ENCODE peak calls at places on chromosomes 1 and 21, in six cellular contexts. One of them, this sample, is unnamed.

GRCh38 chr1:85621430-85621829 is 40.9 kb downstream of the CCN1 start:
- DNase-seq in HepG2: no peak
- DNase-seq in K562: no peak
- DNase-seq in H1: no peak
- DNase-seq in GM12878: no peak
- DNase-seq in GM12892: no peak
- DNase-seq in this sample: no peak

GRCh38 chr1:53398091-53398490 is 61.1 kb upstream of the DMRTB1 start:
- DNase-seq in H1: no peak
- DNase-seq in GM12878: no peak
- DNase-seq in GM12892: no peak
- DNase-seq in K562: no peak
- DNase-seq in HepG2: no peak
- DNase-seq in this sample: no peak

GRCh38 chr1:172482044-172482443 is 38.2 kb upstream of the PIGC start:
- DNase-seq in GM12892: no peak
- DNase-seq in GM12878: no peak
- DNase-seq in HepG2: no peak
- DNase-seq in K562: no peak
- DNase-seq in H1: no peak
- DNase-seq in this sample: no peak

GRCh38 chr1:173551699-173552098 is 51.2 kb downstream of the SLC9C2 start:
- DNase-seq in HepG2: no peak
- DNase-seq in K562: no peak
- DNase-seq in GM12878: no peak
- DNase-seq in GM12892: no peak
- DNase-seq in H1: no peak
- DNase-seq in this sample: no peak

GRCh38 chr1:12249748-12250147 is 19.9 kb downstream of the VPS13D start:
- DNase-seq in GM12892: no peak
- DNase-seq in HepG2: no peak
- DNase-seq in K562: no peak
- DNase-seq in GM12878: no peak
- DNase-seq in H1: no peak
- DNase-seq in this sample: no peak

GRCh38 chr1:56390540-56390867 is 188.9 kb downstream of the PLPP3 start:
- DNase-seq in GM12892: no peak
- DNase-seq in HepG2: no peak
- DNase-seq in H1: no peak
- DNase-seq in GM12878: no peak
- DNase-seq in K562: no peak
- DNase-seq in this sample: no peak

GRCh38 chr1:232635778-232636356 is 5.9 kb upstream of the SIPA1L2 start:
- DNase-seq in H1: no peak
- DNase-seq in HepG2: peak; percentile 23
- DNase-seq in GM12878: no peak
- DNase-seq in GM12892: peak; percentile 7
- DNase-seq in K562: peak; percentile 41
- DNase-seq in this sample: peak; percentile 24

GRCh38 chr1:81296584-81296983 is 504.1 kb upstream of the ADGRL2 start:
- DNase-seq in K562: no peak
- DNase-seq in H1: no peak
- DNase-seq in GM12878: no peak
- DNase-seq in GM12892: no peak
- DNase-seq in HepG2: no peak
- DNase-seq in this sample: no peak

GRCh38 chr1:108117908-108118902 is 81.9 kb downstream of the SLC25A24 start:
- DNase-seq in GM12878: no peak
- DNase-seq in K562: peak; percentile 43
- DNase-seq in GM12892: no peak
- DNase-seq in HepG2: no peak
- DNase-seq in H1: no peak
- DNase-seq in this sample: no peak

GRCh38 chr1:202821467-202821866 is 10.7 kb downstream of the PCAT6 start:
- DNase-seq in GM12892: no peak
- DNase-seq in K562: no peak
- DNase-seq in HepG2: no peak
- DNase-seq in H1: no peak
- DNase-seq in GM12878: no peak
- DNase-seq in this sample: no peak

GRCh38 chr1:54839824-54840223 is 38.7 kb upstream of the TTC22 start:
- DNase-seq in H1: no peak
- DNase-seq in K562: no peak
- DNase-seq in GM12892: no peak
- DNase-seq in GM12878: no peak
- DNase-seq in HepG2: no peak
- DNase-seq in this sample: no peak

GRCh38 chr1:110916669-110917306 is 43.8 kb downstream of the CD53 start:
- DNase-seq in HepG2: peak; percentile 2
- DNase-seq in K562: peak; percentile 94
- DNase-seq in GM12878: no peak
- DNase-seq in GM12892: peak; percentile 11
- DNase-seq in H1: no peak
- DNase-seq in this sample: peak; percentile 5

GRCh38 chr1:243500506-243500905 is 244.7 kb downstream of the SDCCAG8 start:
- DNase-seq in K562: no peak
- DNase-seq in H1: no peak
- DNase-seq in GM12878: no peak
- DNase-seq in GM12892: no peak
- DNase-seq in HepG2: no peak
- DNase-seq in this sample: no peak

GRCh38 chr1:216500273-216500967 is 77.2 kb upstream of the USH2A start:
- DNase-seq in K562: no peak
- DNase-seq in GM12892: no peak
- DNase-seq in GM12878: no peak
- DNase-seq in H1: no peak
- DNase-seq in HepG2: peak; percentile 2
- DNase-seq in this sample: no peak

GRCh38 chr21:31733521-31734149 is 1.7 kb upstream of the SCAF4 start:
- DNase-seq in HepG2: no peak
- DNase-seq in GM12878: no peak
- DNase-seq in GM12892: no peak
- DNase-seq in K562: peak; percentile 76
- DNase-seq in H1: no peak
- DNase-seq in this sample: no peak

GRCh38 chr1:91799159-91799558 is 86.8 kb downstream of the TGFBR3 start:
- DNase-seq in GM12892: no peak
- DNase-seq in H1: no peak
- DNase-seq in GM12878: no peak
- DNase-seq in HepG2: no peak
- DNase-seq in K562: no peak
- DNase-seq in this sample: no peak

GRCh38 chr1:22359427-22359826 is 92.2 kb upstream of the ZBTB40 start:
- DNase-seq in H1: no peak
- DNase-seq in GM12878: no peak
- DNase-seq in GM12892: no peak
- DNase-seq in HepG2: no peak
- DNase-seq in K562: no peak
- DNase-seq in this sample: no peak
- TF ChIP-seq POLR2A in H1: no peak
- TF ChIP-seq POLR2A in GM12878: no peak
- TF ChIP-seq POLR2A in GM12892: no peak
- TF ChIP-seq POLR2A in HepG2: no peak
- TF ChIP-seq POLR2A in K562: no peak
- TF ChIP-seq POLR2A in this sample: no peak

DNA sequence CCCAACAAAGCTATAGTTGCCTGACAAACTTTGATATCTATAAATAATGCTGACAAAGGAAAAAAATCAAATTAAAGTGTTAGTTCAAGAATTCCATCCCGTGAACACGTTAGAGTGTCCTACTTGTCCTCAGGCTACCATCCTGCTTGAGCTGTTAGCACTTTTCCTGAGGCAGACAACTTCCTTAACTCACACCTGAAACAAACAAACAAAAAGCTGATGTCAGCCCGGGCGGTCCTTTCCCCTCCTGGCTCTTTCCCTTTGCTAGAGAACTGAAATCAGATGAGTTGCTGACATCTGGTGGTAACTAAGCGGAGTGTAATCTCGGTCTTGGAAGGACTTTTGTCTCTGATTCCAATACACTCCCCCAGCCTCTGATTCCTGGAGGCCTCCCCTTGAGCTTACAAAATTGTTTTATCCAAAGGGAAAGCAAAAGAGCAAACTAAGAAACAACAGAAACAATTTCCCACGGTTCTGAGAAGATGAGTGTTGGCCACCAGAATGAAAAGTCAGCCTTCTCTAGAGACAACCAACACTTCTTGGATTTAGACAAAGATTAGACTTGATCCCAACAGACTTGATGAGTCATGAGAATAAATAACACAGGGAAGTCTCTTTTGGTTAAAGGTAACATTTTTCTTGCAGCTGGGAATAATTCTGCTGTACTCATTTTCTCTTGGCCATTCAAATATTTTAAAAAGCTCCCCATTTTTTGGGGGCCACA is 135.4 kb downstream of the PROX1 start:
- DNase-seq in HepG2: peak; percentile 86
- DNase-seq in GM12878: no peak
- DNase-seq in H1: peak; percentile 80
- DNase-seq in GM12892: no peak
- DNase-seq in K562: peak; percentile 58
- DNase-seq in this sample: peak; percentile 30
- TF ChIP-seq TAF1 in HepG2: no peak
- TF ChIP-seq TAF1 in GM12878: no peak
- TF ChIP-seq TAF1 in H1: no peak
- TF ChIP-seq TAF1 in GM12892: no peak
- TF ChIP-seq TAF1 in K562: no peak
- TF ChIP-seq TAF1 in this sample: no peak

DNA sequence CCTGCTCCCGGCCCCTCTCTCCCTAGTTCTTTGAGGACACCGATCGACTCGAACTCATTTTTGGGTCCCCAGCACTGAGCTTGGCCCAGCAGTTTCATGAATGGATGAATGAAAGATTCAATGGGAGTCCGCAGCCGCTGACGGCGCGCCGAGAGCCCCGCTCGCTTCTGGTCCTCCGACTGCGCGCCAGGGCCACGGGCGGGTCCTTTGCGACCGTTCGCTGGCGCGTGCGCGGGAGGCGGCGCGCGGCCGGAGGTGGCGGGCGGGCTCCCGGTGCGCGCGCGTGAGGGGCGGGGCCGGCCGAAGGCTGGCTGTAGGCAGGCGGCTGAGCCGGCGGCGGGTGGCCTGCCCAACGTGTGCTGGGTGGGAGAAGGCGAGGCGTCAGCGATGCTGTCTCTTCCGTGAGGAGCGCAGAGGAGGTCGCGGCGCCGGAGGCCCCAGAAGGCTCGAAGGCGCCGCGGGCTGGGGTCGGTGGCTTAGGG is at the start of gene MAST2:
- DNase-seq in K562: peak; percentile 96
- DNase-seq in HepG2: peak; percentile 67
- DNase-seq in GM12892: peak; percentile 93
- DNase-seq in GM12878: no peak
- DNase-seq in H1: peak; percentile 38
- DNase-seq in this sample: peak; percentile 91
- TF ChIP-seq POLR2A in K562: peak; percentile 83
- TF ChIP-seq POLR2A in HepG2: peak; percentile 80
- TF ChIP-seq POLR2A in GM12892: peak; percentile 78
- TF ChIP-seq POLR2A in GM12878: peak; percentile 84
- TF ChIP-seq POLR2A in H1: peak; percentile 55
- TF ChIP-seq POLR2A in this sample: peak; percentile 36

GRCh38 chr1:183407474-183407873 is 10.7 kb downstream of the NMNAT2 start:
- DNase-seq in K562: no peak
- DNase-seq in H1: no peak
- DNase-seq in GM12892: no peak
- DNase-seq in GM12878: no peak
- DNase-seq in HepG2: no peak
- DNase-seq in this sample: no peak

GRCh38 chr1:183416850-183417690 is 1.1 kb downstream of the NMNAT2 start:
- DNase-seq in K562: peak; percentile 28
- DNase-seq in H1: no peak
- DNase-seq in HepG2: no peak
- DNase-seq in GM12878: no peak
- DNase-seq in GM12892: no peak
- DNase-seq in this sample: peak; percentile 25

GRCh38 chr1:183407961-183408360 is 10.2 kb downstream of the NMNAT2 start:
- DNase-seq in K562: no peak
- DNase-seq in GM12878: no peak
- DNase-seq in GM12892: no peak
- DNase-seq in HepG2: no peak
- DNase-seq in H1: no peak
- DNase-seq in this sample: no peak

GRCh38 chr1:183414365-183414764 is 3.8 kb downstream of the NMNAT2 start:
- DNase-seq in GM12878: no peak
- DNase-seq in K562: no peak
- DNase-seq in GM12892: no peak
- DNase-seq in H1: no peak
- DNase-seq in HepG2: no peak
- DNase-seq in this sample: no peak

GRCh38 chr1:183411091-183411490 is 7.1 kb downstream of the NMNAT2 start:
- DNase-seq in HepG2: no peak
- DNase-seq in GM12892: no peak
- DNase-seq in GM12878: no peak
- DNase-seq in K562: no peak
- DNase-seq in H1: no peak
- DNase-seq in this sample: no peak
- TF ChIP-seq TAF1 in HepG2: no peak
- TF ChIP-seq TAF1 in GM12892: no peak
- TF ChIP-seq TAF1 in GM12878: no peak
- TF ChIP-seq TAF1 in K562: no peak
- TF ChIP-seq TAF1 in H1: no peak
- TF ChIP-seq TAF1 in this sample: no peak

GRCh38 chr1:1890506-1891348 is at the start of gene GNB1:
- DNase-seq in K562: peak; percentile 97
- DNase-seq in GM12892: peak; percentile 98
- DNase-seq in H1: peak; percentile 53
- DNase-seq in GM12878: peak; percentile 48
- DNase-seq in HepG2: peak; percentile 70
- DNase-seq in this sample: peak; percentile 95
- TF ChIP-seq POLR2A in K562: no peak
- TF ChIP-seq POLR2A in GM12892: peak; percentile 56
- TF ChIP-seq POLR2A in H1: no peak
- TF ChIP-seq POLR2A in GM12878: peak; percentile 38
- TF ChIP-seq POLR2A in HepG2: no peak
- TF ChIP-seq POLR2A in this sample: no peak

GRCh38 chr1:50371749-50372148 is 51.5 kb downstream of the DMRTA2 start:
- DNase-seq in GM12892: no peak
- DNase-seq in H1: no peak
- DNase-seq in HepG2: no peak
- DNase-seq in GM12878: no peak
- DNase-seq in K562: no peak
- DNase-seq in this sample: no peak

GRCh38 chr1:50368179-50369007 is 54.9 kb downstream of the DMRTA2 start:
- DNase-seq in HepG2: peak; percentile 17
- DNase-seq in GM12892: peak; percentile 36
- DNase-seq in H1: no peak
- DNase-seq in GM12878: no peak
- DNase-seq in K562: peak; percentile 63
- DNase-seq in this sample: peak; percentile 31

GRCh38 chr1:50373532-50373931 is 49.7 kb downstream of the DMRTA2 start:
- DNase-seq in H1: no peak
- DNase-seq in GM12878: no peak
- DNase-seq in K562: no peak
- DNase-seq in GM12892: no peak
- DNase-seq in HepG2: no peak
- DNase-seq in this sample: no peak

GRCh38 chr1:50369008-50369634 is 54.1 kb downstream of the DMRTA2 start:
- DNase-seq in GM12878: no peak
- DNase-seq in H1: no peak
- DNase-seq in HepG2: no peak
- DNase-seq in GM12892: no peak
- DNase-seq in K562: no peak
- DNase-seq in this sample: no peak

GRCh38 chr1:50369830-50370229 is 53.4 kb downstream of the DMRTA2 start:
- DNase-seq in GM12892: no peak
- DNase-seq in K562: peak; percentile 21
- DNase-seq in GM12878: no peak
- DNase-seq in H1: no peak
- DNase-seq in HepG2: peak; percentile 15
- DNase-seq in this sample: no peak
- TF ChIP-seq TAF1 in GM12892: no peak
- TF ChIP-seq TAF1 in K562: no peak
- TF ChIP-seq TAF1 in GM12878: no peak
- TF ChIP-seq TAF1 in H1: no peak
- TF ChIP-seq TAF1 in HepG2: no peak
- TF ChIP-seq TAF1 in this sample: no peak